ENCODE peak calls at places on chromosomes 2 and 18, in seven cellular contexts. I is HCT116, N is HepG2, R is H1, D is GM12878, Y is K562, P is SK-N-SH. H is an unnamed sample.

GRCh38 chr2:114068438-114068837 is 178.5 kb downstream of the ACTR3 start:
- DNase-seq in I (no peak), N (no peak), R (no peak), D (no peak), Y (peak), P (no peak), H (no peak)

GRCh38 chr2:218019411-218020060 is 16.7 kb upstream of the TNS1 start:
- DNase-seq in I (no peak), N (no peak), R (no peak), D (no peak), Y (no peak), P (no peak), H (no peak)

GRCh38 chr18:75141734-75142133 is 67.2 kb downstream of the PTGR3 start:
- DNase-seq in I (no peak), N (no peak), R (no peak), D (no peak), Y (no peak), P (no peak), H (no peak)

GRCh38 chr2:75007819-75008218 is 49.4 kb downstream of the POLE4 start:
- DNase-seq in I (no peak), N (no peak), R (no peak), D (no peak), Y (no peak), P (no peak), H (no peak)

GRCh38 chr2:235532307-235532706 is 38.5 kb downstream of the AGAP1 start:
- DNase-seq in I (no peak), N (no peak), R (no peak), D (no peak), Y (no peak), P (no peak), H (no peak)

GRCh38 chr2:141605163-141605562 is 525.7 kb downstream of the LRP1B start:
- DNase-seq in I (no peak), N (no peak), R (no peak), D (no peak), Y (no peak), P (no peak), H (no peak)

GRCh38 chr2:178292586-178292985 is 98.3 kb downstream of the OSBPL6 start:
- DNase-seq in I (no peak), N (no peak), R (no peak), D (no peak), Y (no peak), P (no peak), H (no peak)

GRCh38 chr18:8794133-8794986 is 89.0 kb downstream of the MTCL1 start:
- DNase-seq in I (peak), N (peak), R (no peak), D (no peak), Y (no peak), P (peak), H (no peak)

GRCh38 chr18:80096032-80096565 is 13.0 kb upstream of the ADNP2 start:
- DNase-seq in I (no peak), N (no peak), R (no peak), D (no peak), Y (no peak), P (no peak), H (no peak)

GRCh38 chr18:59994357-59994756 is 94.6 kb downstream of the PMAIP1 start:
- DNase-seq in I (peak), N (no peak), R (no peak), D (no peak), Y (no peak), P (no peak), H (no peak)

GRCh38 chr2:120738786-120739771 is 3.4 kb downstream of the GLI2 start:
- DNase-seq in I (no peak), N (no peak), R (peak), D (no peak), Y (no peak), P (no peak), H (no peak)

GRCh38 chr2:168749264-168749663 is 53.2 kb upstream of the NOSTRIN start:
- DNase-seq in I (no peak), N (no peak), R (no peak), D (no peak), Y (no peak), P (no peak), H (no peak)

GRCh38 chr2:216083464-216084279 is 2.0 kb downstream of the TMEM169 start:
- DNase-seq in I (no peak), N (peak), R (no peak), D (no peak), Y (no peak), P (peak), H (no peak)

GRCh38 chr2:10028988-10029874 is 14.1 kb upstream of the KLF11 start:
- DNase-seq in I (no peak), N (no peak), R (no peak), D (no peak), Y (peak), P (no peak), H (no peak)

GRCh38 chr2:207330912-207331311 is 165.2 kb upstream of the KLF7 start:
- DNase-seq in I (peak), N (no peak), R (no peak), D (peak), Y (no peak), P (no peak), H (no peak)

GRCh38 chr2:134435936-134436335 is 182.1 kb downstream of the MGAT5 start:
- DNase-seq in I (no peak), N (no peak), R (no peak), D (no peak), Y (no peak), P (no peak), H (no peak)

GRCh38 chr2:224126001-224126400 is 86.9 kb upstream of the SERPINE2 start:
- DNase-seq in I (no peak), N (no peak), R (no peak), D (no peak), Y (no peak), P (no peak), H (no peak)

GRCh38 chr2:24586955-24587354 is 95.9 kb downstream of the NCOA1 start:
- DNase-seq in I (no peak), N (no peak), R (no peak), D (peak), Y (no peak), P (no peak), H (no peak)

GRCh38 chr2:231527091-231527395 is 3.2 kb downstream of the NMUR1 start:
- DNase-seq in I (no peak), N (no peak), R (no peak), D (no peak), Y (no peak), P (no peak), H (no peak)

GRCh38 chr2:237987263-237987662 is 20.4 kb downstream of the UBE2F start:
- DNase-seq in I (no peak), N (no peak), R (no peak), D (no peak), Y (no peak), P (no peak), H (no peak)

GRCh38 chr18:21100141-21100540 is 11.5 kb downstream of the ROCK1 start:
- DNase-seq in I (no peak), N (no peak), R (no peak), D (no peak), Y (no peak), P (no peak), H (no peak)

GRCh38 chr2:85413592-85414421 is 3.6 kb upstream of the CAPG start:
- DNase-seq in I (no peak), N (no peak), R (peak), D (no peak), Y (peak), P (no peak), H (no peak)

GRCh38 chr18:54224379-54225014 is at the start of gene MBD2:
- DNase-seq in I (peak), N (peak), R (peak), D (peak), Y (peak), P (peak), H (peak)

GRCh38 chr2:71787108-71787415 is 333.7 kb downstream of the DYSF start:
- DNase-seq in I (no peak), N (no peak), R (peak), D (no peak), Y (no peak), P (no peak), H (no peak)

GRCh38 chr2:15038373-15039364 is 406.2 kb downstream of the LRATD1 start:
- DNase-seq in I (no peak), N (no peak), R (no peak), D (no peak), Y (no peak), P (no peak), H (no peak)

GRCh38 chr2:197628043-197628500 is 47.3 kb downstream of the RFTN2 start:
- DNase-seq in I (no peak), N (no peak), R (no peak), D (peak), Y (no peak), P (no peak), H (no peak)

GRCh38 chr2:98334439-98335078 is 11.7 kb upstream of the CNGA3 start:
- DNase-seq in I (no peak), N (no peak), R (no peak), D (no peak), Y (no peak), P (peak), H (no peak)

GRCh38 chr2:38461470-38461869 is 84.4 kb upstream of the ATL2 start:
- DNase-seq in I (no peak), N (no peak), R (no peak), D (no peak), Y (no peak), P (no peak), H (no peak)

GRCh38 chr18:50653402-50654093 is 93.7 kb downstream of the MAPK4 start:
- DNase-seq in I (no peak), N (no peak), R (no peak), D (no peak), Y (no peak), P (no peak), H (no peak)

GRCh38 chr2:29628882-29629281 is 292.5 kb downstream of the ALK start:
- DNase-seq in I (no peak), N (no peak), R (no peak), D (no peak), Y (no peak), P (no peak), H (no peak)

GRCh38 chr2:158394453-158394852 is 62.1 kb downstream of the CCDC148 start:
- DNase-seq in I (no peak), N (no peak), R (no peak), D (no peak), Y (no peak), P (no peak), H (no peak)

GRCh38 chr2:35428548-35428947 is 927.0 kb upstream of the CRIM1 start:
- DNase-seq in I (no peak), N (peak), R (peak), D (no peak), Y (peak), P (peak), H (peak)

GRCh38 chr18:57212678-57213077 is 65.8 kb downstream of the BOD1L2 start:
- DNase-seq in I (no peak), N (no peak), R (no peak), D (no peak), Y (no peak), P (no peak), H (no peak)

GRCh38 chr2:195898505-195898904 is 170.1 kb downstream of the DNAH7 start:
- DNase-seq in I (peak), N (peak), R (no peak), D (no peak), Y (no peak), P (peak), H (no peak)

GRCh38 chr2:229586746-229587705 is 127.3 kb downstream of the DNER start:
- DNase-seq in I (peak), N (peak), R (peak), D (no peak), Y (peak), P (peak), H (peak)

GRCh38 chr2:54632733-54633692 is 90.4 kb upstream of the EML6 start:
- DNase-seq in I (no peak), N (no peak), R (no peak), D (no peak), Y (no peak), P (no peak), H (no peak)

GRCh38 chr2:54631755-54632154 is 91.7 kb upstream of the EML6 start:
- DNase-seq in I (no peak), N (no peak), R (no peak), D (no peak), Y (no peak), P (no peak), H (no peak)

GRCh38 chr2:54635554-54636152 is 87.8 kb upstream of the EML6 start:
- DNase-seq in I (no peak), N (no peak), R (no peak), D (no peak), Y (no peak), P (no peak), H (no peak)

GRCh38 chr2:54634564-54635511 is 88.6 kb upstream of the EML6 start:
- DNase-seq in I (no peak), N (no peak), R (no peak), D (peak), Y (no peak), P (no peak), H (no peak)

GRCh38 chr2:54634012-54634411 is 89.5 kb upstream of the EML6 start:
- DNase-seq in I (no peak), N (no peak), R (no peak), D (no peak), Y (no peak), P (no peak), H (no peak)
- TF ChIP-seq JUND in I (no peak), N (no peak), R (no peak), D (no peak), Y (no peak), P (no peak), H (no peak)

DNA sequence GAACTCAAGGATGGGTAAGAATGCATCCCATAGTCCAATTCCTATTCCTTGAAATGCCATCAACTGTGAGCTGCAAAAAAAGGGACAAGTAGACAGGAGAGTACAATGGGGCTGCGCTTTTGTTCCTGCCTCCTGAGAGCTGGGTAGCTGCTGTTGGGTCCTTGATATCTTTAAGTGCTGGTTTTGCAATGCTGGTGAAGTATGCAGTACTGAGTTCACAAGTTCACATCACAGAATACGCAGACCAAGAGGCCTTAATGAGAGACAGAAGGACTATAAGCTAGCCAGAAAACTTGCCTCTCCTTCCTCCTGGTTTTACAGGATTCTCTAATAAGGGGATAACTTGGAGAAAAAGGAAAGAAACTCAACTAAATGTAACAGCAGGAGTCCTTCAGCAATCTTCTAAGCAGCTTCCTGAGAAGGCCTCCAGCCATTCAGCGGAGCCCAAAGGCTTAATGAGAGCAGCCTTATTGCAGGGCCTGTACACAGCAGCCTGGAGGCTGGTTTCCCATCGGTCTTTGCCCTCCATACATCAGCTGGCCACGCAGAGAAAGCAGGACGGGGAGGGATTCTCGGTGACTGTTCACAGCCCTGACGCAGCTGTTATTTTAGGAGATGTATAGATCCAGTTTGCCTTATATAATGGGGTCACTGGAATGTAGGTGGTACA is 293.1 kb downstream of the CDCA7 start:
- DNase-seq in I (no peak), N (no peak), R (no peak), D (no peak), Y (no peak), P (no peak), H (no peak)
- TF ChIP-seq JUND in I (no peak), N (no peak), R (no peak), D (no peak), Y (no peak), P (no peak), H (no peak)

GRCh38 chr2:22382439-22383169 is 1002.4 kb upstream of the KLHL29 start:
- DNase-seq in I (no peak), N (no peak), R (no peak), D (no peak), Y (no peak), P (no peak), H (no peak)
- TF ChIP-seq JUND in I (no peak), N (no peak), R (no peak), D (no peak), Y (no peak), P (no peak), H (no peak)

GRCh38 chr2:8169443-8169842 is 512.4 kb upstream of the ID2 start:
- DNase-seq in I (no peak), N (no peak), R (no peak), D (no peak), Y (no peak), P (no peak), H (no peak)
- TF ChIP-seq JUND in I (no peak), N (no peak), R (no peak), D (no peak), Y (no peak), P (peak), H (no peak)

GRCh38 chr2:149902104-149902503 is 314.5 kb upstream of the MMADHC start:
- DNase-seq in I (no peak), N (no peak), R (no peak), D (no peak), Y (no peak), P (no peak), H (no peak)
- TF ChIP-seq JUND in I (no peak), N (no peak), R (no peak), D (no peak), Y (no peak), P (no peak), H (no peak)

GRCh38 chr2:96156011-96156820 is 11.0 kb upstream of the DUSP2 start:
- DNase-seq in I (no peak), N (no peak), R (no peak), D (no peak), Y (no peak), P (peak), H (no peak)
- TF ChIP-seq JUND in I (no peak), N (no peak), R (no peak), D (no peak), Y (no peak), P (no peak), H (no peak)

H was measured in T47D.